ENCODE peak calls at places on chromosomes 1 and 21, in four cellular contexts. T is colonic mucosa, N is fibroblast of mammary gland, U is ureter. L is an unnamed sample.

GRCh38 chr21:45263534-45263933 is 24.2 kb downstream of the POFUT2 start:
- DNase-seq in N (no peak), T (peak), U (no peak), L (no peak)

GRCh38 chr1:234206651-234207284 is 166.5 kb upstream of the COA6 start:
- DNase-seq in T (no peak), U (no peak), N (peak), L (no peak)

GRCh38 chr1:168260393-168260792 is 20.3 kb upstream of the TBX19 start:
- DNase-seq in U (no peak), T (no peak), N (no peak), L (no peak)

GRCh38 chr1:62417351-62417999 is 19.4 kb upstream of the USP1 start:
- DNase-seq in U (no peak), N (peak), T (no peak), L (no peak)

GRCh38 chr1:44318097-44319088 is 36.7 kb downstream of the ERI3 start:
- DNase-seq in N (peak), T (peak), U (no peak), L (peak)

GRCh38 chr1:77394166-77394565 is 112.3 kb downstream of the AK5 start:
- DNase-seq in T (no peak), N (peak), U (no peak), L (no peak)

GRCh38 chr1:222935239-222935900 is 120.5 kb downstream of the DISP1 start:
- DNase-seq in T (no peak), U (no peak), N (no peak), L (no peak)

GRCh38 chr1:19480282-19480681 is 5.1 kb downstream of the CAPZB start:
- DNase-seq in N (no peak), U (no peak), T (no peak), L (no peak)

GRCh38 chr1:165444897-165445370 is at the start of gene RXRG:
- DNase-seq in T (no peak), U (no peak), N (peak), L (no peak)

GRCh38 chr1:183543619-183544204 is 46.5 kb downstream of the NCF2 start:
- DNase-seq in T (peak), N (peak), U (no peak), L (no peak)

GRCh38 chr1:87296220-87296619 is 32.5 kb upstream of the LMO4 start:
- DNase-seq in U (no peak), T (no peak), N (no peak), L (no peak)

GRCh38 chr1:161192476-161193465 is 6.1 kb downstream of the ADAMTS4 start:
- DNase-seq in N (peak), T (peak), U (no peak), L (peak)

GRCh38 chr1:27816921-27817630 is 13.5 kb upstream of the PPP1R8 start:
- DNase-seq in N (peak), U (no peak), T (peak), L (no peak)

GRCh38 chr1:162677607-162678371 is 45.5 kb downstream of the DDR2 start:
- DNase-seq in N (no peak), U (no peak), T (no peak), L (no peak)

GRCh38 chr1:40818264-40818961 is 34.8 kb downstream of the KCNQ4 start:
- DNase-seq in N (peak), T (peak), U (peak), L (peak)

GRCh38 chr1:96075704-96076455 is 645.7 kb upstream of the PTBP2 start:
- DNase-seq in N (peak), U (no peak), T (no peak), L (no peak)

GRCh38 chr21:37463083-37463780 is 96.7 kb downstream of the DYRK1A start:
- DNase-seq in N (peak), T (no peak), U (no peak), L (no peak)

GRCh38 chr1:44822981-44823451 is 14.7 kb downstream of the BTBD19 start:
- DNase-seq in T (no peak), U (no peak), N (no peak), L (no peak)

GRCh38 chr1:43975249-43975961 is 645 bp downstream of the ATP6V0B start:
- DNase-seq in N (no peak), T (peak), U (peak), L (peak)

GRCh38 chr21:39556176-39556575 is 56.6 kb upstream of the B3GALT5 start:
- DNase-seq in N (no peak), T (no peak), U (no peak), L (no peak)

GRCh38 chr1:66768935-66769334 is 16.7 kb downstream of the DYNLT5 start:
- DNase-seq in U (no peak), N (no peak), T (no peak), L (no peak)

GRCh38 chr1:175080030-175080429 is 12.4 kb downstream of the TNN start:
- DNase-seq in T (no peak), N (no peak), U (no peak), L (no peak)

GRCh38 chr1:217590598-217590997 is 40.3 kb downstream of the GPATCH2 start:
- DNase-seq in U (no peak), T (no peak), N (no peak), L (no peak)

GRCh38 chr21:45054162-45054926 is 20.0 kb upstream of the ADARB1 start:
- DNase-seq in N (no peak), T (no peak), U (no peak), L (no peak)

GRCh38 chr1:68725353-68725752 is 228.5 kb upstream of the DEPDC1 start:
- DNase-seq in N (no peak), U (peak), T (no peak), L (no peak)

GRCh38 chr1:51956528-51957509 is 33.7 kb downstream of the RAB3B start:
- DNase-seq in U (no peak), N (peak), T (no peak), L (no peak)